ENCODE peak calls at places on chromosomes 13 and 19, in five cellular contexts. H, W, I, T and S are unnamed samples. For H3K27me3 and H3K9me3, the result is how much of the 10 kb centered on the place peaks cover.

GRCh38 chr19:1758959-1759903 is 5.9 kb downstream of the ONECUT3 start:
- DNase-seq in T (no peak), H (no peak), I (no peak), W (no peak), S (no peak)

GRCh38 chr19:33399745-33400681 is 26.5 kb downstream of the CEBPG start:
- DNase-seq in T (no peak), H (no peak), W (no peak), I (peak), S (no peak)

GRCh38 chr13:63107163-63107935 is 1691.7 kb upstream of the PCDH20 start:
- DNase-seq in H (no peak), W (peak), T (no peak), I (no peak), S (no peak)

GRCh38 chr19:44003461-44004134 is 841 bp downstream of the ZNF230 start:
- DNase-seq in H (no peak), T (no peak), W (no peak), I (no peak), S (no peak)

GRCh38 chr19:18443406-18443805 is 5.5 kb upstream of the ISYNA1 start:
- DNase-seq in I (no peak), H (no peak), W (no peak), T (no peak), S (no peak)

GRCh38 chr19:55358943-55359908 is 3.8 kb downstream of the GARIN5B start:
- DNase-seq in T (no peak), I (no peak), H (no peak), W (no peak), S (no peak)

GRCh38 chr19:58346961-58347929 is 6.0 kb downstream of the A1BG start:
- DNase-seq in H (peak), I (peak), T (no peak), W (no peak), S (peak)

GRCh38 chr13:67726979-67727378 is 496.8 kb upstream of the PCDH9 start:
- DNase-seq in I (no peak), W (no peak), H (no peak), T (no peak), S (no peak)

GRCh38 chr19:13076787-13077186 is 25.9 kb downstream of the LYL1 start:
- DNase-seq in I (no peak), H (no peak), T (no peak), W (no peak), S (no peak)

GRCh38 chr13:100301418-100301817 is 212.5 kb downstream of the PCCA start:
- DNase-seq in W (no peak), T (no peak), I (no peak), H (no peak), S (no peak)

GRCh38 chr13:32164622-32165268 is 133.2 kb downstream of the FRY start:
- DNase-seq in H (no peak), W (peak), T (no peak), I (no peak), S (peak)

GRCh38 chr13:66995366-66995663 is 234.8 kb downstream of the PCDH9 start:
- DNase-seq in H (no peak), W (no peak), I (no peak), T (no peak), S (no peak)

GRCh38 chr13:54879036-54879435 is 1850.4 kb downstream of the OLFM4 start:
- DNase-seq in T (no peak), I (no peak), H (no peak), W (no peak), S (no peak)

GRCh38 chr19:48442116-48443035 is 3.4 kb upstream of the GRWD1 start:
- DNase-seq in W (no peak), H (no peak), T (no peak), I (no peak), S (no peak)

GRCh38 chr19:5292843-5293606 is 47.6 kb downstream of the PTPRS start:
- DNase-seq in T (peak), I (peak), H (peak), W (peak), S (peak)

GRCh38 chr13:87754097-87754496 is 82.9 kb downstream of the SLITRK5 start:
- DNase-seq in T (no peak), I (no peak), W (no peak), H (no peak), S (no peak)

GRCh38 chr19:50344661-50345318 is 15.6 kb upstream of the KCNC3 start:
- DNase-seq in W (no peak), H (no peak), I (no peak), T (no peak), S (no peak)

GRCh38 chr13:27679896-27680295 is 58.2 kb downstream of the POLR1D start:
- DNase-seq in H (no peak), T (no peak), W (no peak), I (no peak), S (no peak)

GRCh38 chr13:102935896-102936321 is 90.1 kb downstream of the ERCC5 start:
- DNase-seq in T (no peak), I (no peak), W (no peak), H (no peak), S (no peak)

GRCh38 chr13:23979361-23980159 is 82.3 kb upstream of the C1QTNF9B start:
- DNase-seq in I (peak), H (peak), W (peak), T (peak), S (peak)

GRCh38 chr13:69857188-69857821 is 250.3 kb upstream of the ATXN8OS start:
- DNase-seq in I (no peak), W (no peak), T (no peak), H (no peak), S (no peak)

GRCh38 chr13:41835871-41836270 is 125.0 kb downstream of the VWA8 start:
- DNase-seq in H (no peak), T (no peak), W (peak), I (no peak), S (no peak)

GRCh38 chr19:35509861-35510625 is 3.4 kb downstream of the DMKN start:
- DNase-seq in I (peak), W (no peak), H (peak), T (peak), S (peak)

GRCh38 chr13:46317120-46317519 is 69.9 kb downstream of the RUBCNL start:
- DNase-seq in W (no peak), T (no peak), I (no peak), H (no peak), S (no peak)

GRCh38 chr19:48560095-48560530 is 8.1 kb downstream of the SULT2B1 start:
- DNase-seq in I (no peak), T (no peak), H (no peak), W (no peak), S (no peak)

GRCh38 chr13:108924154-108924940 is 294.9 kb downstream of the MYO16 start:
- DNase-seq in W (peak), H (no peak), I (no peak), T (no peak), S (peak)

DNA sequence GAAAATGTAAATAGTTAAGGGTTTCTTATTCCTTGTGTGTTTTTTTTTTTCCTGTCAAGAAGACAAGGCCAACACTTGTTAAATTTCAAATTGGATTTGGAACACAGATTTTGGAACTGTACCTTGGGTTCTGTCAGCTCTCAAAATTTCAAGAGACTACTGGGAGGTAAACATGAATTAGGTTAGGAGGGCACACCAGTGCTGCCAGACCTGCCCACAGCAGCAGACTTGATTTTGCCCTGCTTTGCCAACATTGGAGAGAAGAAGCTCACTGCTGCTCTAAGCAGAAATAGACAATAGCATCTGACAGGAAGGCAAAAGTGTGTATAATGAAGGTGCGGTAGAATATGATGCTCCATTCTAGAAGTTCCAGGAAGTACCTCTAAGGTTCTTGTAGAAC is 121.7 kb downstream of the NHLRC3 start:
- DNase-seq in T (no peak), H (no peak), I (no peak), W (no peak), S (no peak)
- H3K27me3 ChIP-seq in T (under half), H (under half), I (under half), W (under half), S (under half)

DNA sequence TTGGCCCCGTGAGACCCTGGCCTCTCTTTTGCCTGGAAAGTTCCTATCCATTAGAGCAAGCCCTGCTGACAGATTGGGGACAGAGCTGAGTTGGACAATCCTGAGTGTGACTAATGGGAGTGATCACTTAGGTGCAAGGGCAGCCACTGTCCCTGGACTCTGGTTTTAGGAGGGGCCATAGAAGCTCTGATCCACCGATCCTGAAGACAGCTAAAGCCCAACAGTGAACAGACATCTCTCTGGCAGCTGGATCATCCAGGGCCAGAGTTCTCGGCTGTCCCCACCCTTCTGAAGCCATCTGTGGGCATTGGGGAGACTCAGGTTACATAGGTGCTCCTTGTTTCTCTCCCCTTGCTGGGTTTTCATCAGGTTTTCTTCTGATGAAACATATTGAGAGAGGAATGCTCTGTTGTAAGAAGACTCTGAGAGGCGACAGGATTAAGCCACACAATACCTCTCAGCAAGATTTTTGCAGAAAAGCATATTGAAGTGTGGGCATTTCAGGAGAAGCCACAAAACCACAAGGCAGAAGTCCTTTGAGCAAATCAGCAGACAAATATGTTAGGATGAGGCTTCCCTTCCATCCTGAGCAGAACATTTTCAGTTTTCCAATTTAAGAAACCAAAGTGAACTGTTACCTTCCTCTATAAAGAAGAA is 288.0 kb upstream of the MAB21L1 start:
- DNase-seq in T (no peak), H (no peak), I (no peak), W (no peak), S (no peak)
- H3K4me3 ChIP-seq in T (no peak), H (no peak), I (no peak), W (no peak), S (no peak)

GRCh38 chr13:112516218-112516617 is 71.7 kb downstream of the TUBGCP3 start:
- DNase-seq in H (no peak), T (no peak), W (no peak), I (no peak), S (no peak)

GRCh38 chr13:112513761-112514160 is 74.2 kb downstream of the TUBGCP3 start:
- DNase-seq in W (no peak), H (no peak), T (no peak), I (no peak), S (no peak)

GRCh38 chr13:112510002-112510780 is 77.8 kb downstream of the TUBGCP3 start:
- DNase-seq in I (no peak), W (peak), H (no peak), T (no peak), S (peak)

GRCh38 chr13:112509190-112509589 is 78.8 kb downstream of the TUBGCP3 start:
- DNase-seq in W (no peak), H (no peak), I (no peak), T (no peak), S (no peak)

GRCh38 chr13:112510987-112511715 is 76.8 kb downstream of the TUBGCP3 start:
- DNase-seq in W (no peak), T (no peak), H (no peak), I (no peak), S (no peak)
- H3K9me3 ChIP-seq in W (under half), T (under half), H (under half), I (under half), S (under half)

GRCh38 chr13:96996886-96997285 is 2.6 kb upstream of the OXGR1 start:
- DNase-seq in T (no peak), I (no peak), H (no peak), W (no peak), S (no peak)
- H3K27me3 ChIP-seq in T (under half), I (under half), H (under half), W (under half), S (under half)

DNA sequence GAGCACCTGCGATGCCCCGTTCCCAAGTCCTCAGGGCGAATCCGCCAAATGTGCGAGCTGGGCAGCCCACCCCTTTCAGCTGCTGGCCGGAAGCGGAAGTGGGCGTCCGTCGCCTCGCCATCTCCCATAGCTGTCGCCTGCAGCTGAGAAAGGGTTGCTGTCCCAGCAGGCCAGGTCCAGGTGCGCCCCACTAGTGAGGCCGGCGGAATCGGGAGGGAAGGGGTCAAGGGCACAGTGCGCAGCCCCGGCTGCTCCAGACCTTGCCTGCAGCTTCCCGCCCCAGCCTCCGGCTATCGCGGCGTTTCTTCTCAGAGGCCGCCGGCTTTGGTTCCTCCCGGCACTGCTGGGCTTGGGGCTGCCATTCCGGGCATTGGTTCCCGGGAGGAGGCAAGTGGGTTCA is at the start of gene ZNF177:
- DNase-seq in T (no peak), H (no peak), I (no peak), W (no peak), S (peak)
- H3K4me3 ChIP-seq in T (no peak), H (no peak), I (no peak), W (peak), S (peak)

DNA sequence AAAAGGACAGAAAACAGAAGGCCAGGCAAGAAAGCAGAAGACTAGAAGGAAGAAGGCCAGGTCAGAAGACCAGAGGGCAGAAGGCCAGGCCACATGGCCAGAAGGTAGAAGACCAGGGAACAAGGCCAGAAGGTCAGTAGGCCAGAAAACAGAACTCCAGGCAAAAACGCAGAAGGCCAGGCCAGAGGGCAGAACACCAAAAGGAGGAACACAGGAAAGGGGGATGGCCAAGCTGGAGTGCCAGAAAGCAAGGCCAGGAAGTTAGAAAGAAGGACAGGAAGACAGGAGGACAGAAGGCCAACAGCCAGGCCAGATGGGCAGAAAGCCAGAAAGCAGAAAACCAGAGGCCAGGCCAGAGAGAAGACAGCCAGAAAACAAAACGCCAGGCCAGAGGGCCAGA is 185.4 kb downstream of the TUBA3C start:
- DNase-seq in I (no peak), W (no peak), H (no peak), T (no peak), S (peak)
- H3K9me3 ChIP-seq in I (under half), W (half or more), H (under half), T (under half), S (under half)